ENCODE peak calls at places on chromosomes 6 and 20, in four cellular contexts. G is breast epithelium, M is endothelial cell of umbilical vein, U is Panc1. I is an unnamed sample.

GRCh38 chr6:116990679-116991078 is 113.6 kb downstream of the RFX6 start:
- DNase-seq in G (no peak), M (no peak), U (no peak), I (no peak)

GRCh38 chr6:140052757-140053729 is 678.6 kb upstream of the CITED2 start:
- DNase-seq in U (no peak), G (no peak), M (peak; percentile 26), I (no peak)

GRCh38 chr6:51777631-51778030 is 309.8 kb downstream of the PKHD1 start:
- DNase-seq in M (no peak), G (no peak), U (no peak), I (no peak)

GRCh38 chr6:7505196-7505699 is 36.2 kb upstream of the DSP start:
- DNase-seq in G (peak; percentile 77), U (peak; percentile 15), M (peak; percentile 6), I (peak; percentile 92)

GRCh38 chr6:134307870-134308269 is 10.0 kb downstream of the SGK1 start:
- DNase-seq in U (no peak), M (no peak), G (no peak), I (no peak)

GRCh38 chr6:110066091-110066490 is 88.0 kb downstream of the GPR6 start:
- DNase-seq in M (no peak), G (no peak), U (no peak), I (no peak)

GRCh38 chr6:153947817-153948447 is 91.1 kb upstream of the OPRM1 start:
- DNase-seq in G (no peak), U (peak; percentile 39), M (no peak), I (no peak)

GRCh38 chr6:72040106-72040505 is 153.8 kb downstream of the RIMS1 start:
- DNase-seq in U (no peak), G (no peak), M (no peak), I (no peak)

GRCh38 chr20:63635431-63636141 is 8.7 kb upstream of the GMEB2 start:
- DNase-seq in M (no peak), G (no peak), U (no peak), I (no peak)

GRCh38 chr20:40488401-40488800 is 200.6 kb downstream of the MAFB start:
- DNase-seq in U (no peak), M (no peak), G (no peak), I (no peak)

GRCh38 chr6:151303231-151303630 is 63.5 kb downstream of the AKAP12 start:
- DNase-seq in U (no peak), M (no peak), G (no peak), I (no peak)

GRCh38 chr6:96702626-96703025 is 134.7 kb downstream of the GPR63 start:
- DNase-seq in G (no peak), M (no peak), U (no peak), I (no peak)

GRCh38 chr6:169215201-169215661 is 38.4 kb downstream of the THBS2 start:
- DNase-seq in M (no peak), U (no peak), G (no peak), I (peak; percentile 84)

GRCh38 chr6:45647341-45648138 is 269.8 kb upstream of the SUPT3H start:
- DNase-seq in U (no peak), M (peak; percentile 8), G (no peak), I (no peak)

GRCh38 chr6:140434761-140435160 is 1060.3 kb upstream of the CITED2 start:
- DNase-seq in G (no peak), M (no peak), U (no peak), I (no peak)

GRCh38 chr20:36849333-36850065 is 26.4 kb upstream of the TLDC2 start:
- DNase-seq in U (no peak), M (no peak), G (no peak), I (no peak)

GRCh38 chr6:14706378-14706929 is 539.4 kb upstream of the JARID2 start:
- DNase-seq in M (no peak), G (no peak), U (no peak), I (no peak)
- H3K4me1 ChIP-seq in M (no peaks in the 10 kb centered on the region), G (peaks cover 5% of the 10 kb centered on the region), U (no peaks in the 10 kb centered on the region), I (peaks cover 15% of the 10 kb centered on the region)

GRCh38 chr6:39806277-39806676 is 14.1 kb downstream of the DAAM2 start:
- DNase-seq in U (no peak), M (no peak), G (no peak), I (peak; percentile 6)

GRCh38 chr6:39812853-39813533 is 20.8 kb downstream of the DAAM2 start:
- DNase-seq in M (no peak), U (no peak), G (peak; percentile 47), I (no peak)

GRCh38 chr6:39811835-39812345 is 19.7 kb downstream of the DAAM2 start:
- DNase-seq in M (no peak), U (no peak), G (no peak), I (no peak)

GRCh38 chr6:39812496-39812852 is 20.3 kb downstream of the DAAM2 start:
- DNase-seq in M (no peak), U (no peak), G (no peak), I (no peak)

DNA sequence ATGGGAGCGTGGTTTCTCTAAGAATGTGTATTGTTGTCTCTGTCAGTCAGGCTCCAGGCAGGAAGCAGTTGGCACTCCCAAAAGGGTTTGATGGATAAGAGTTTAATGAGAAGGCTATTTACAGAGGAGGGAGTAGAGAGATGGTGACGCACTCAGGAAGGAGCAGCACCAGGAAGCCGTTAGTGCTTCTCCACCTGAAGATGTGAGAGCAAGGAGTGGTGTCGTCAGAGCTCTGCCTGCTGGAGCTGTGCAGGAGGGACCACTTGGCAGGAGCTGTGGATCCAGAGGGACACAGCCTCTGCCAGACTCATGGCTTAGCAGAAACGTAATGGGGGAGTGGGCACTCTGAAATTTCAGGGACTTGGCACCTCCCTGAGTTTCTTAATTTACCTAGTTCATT is 16.8 kb downstream of the DAAM2 start:
- DNase-seq in U (no peak), G (no peak), M (no peak), I (no peak)
- TF ChIP-seq POLR2AphosphoS5 in U (no peak), G (no peak), M (no peak), I (no peak)

GRCh38 chr6:142854589-142855488 is 90.1 kb downstream of the HIVEP2 start:
- DNase-seq in M (no peak), U (no peak), G (no peak), I (no peak)

GRCh38 chr6:142856857-142857608 is 87.9 kb downstream of the HIVEP2 start:
- DNase-seq in G (no peak), M (no peak), U (no peak), I (no peak)

GRCh38 chr6:142855877-142856606 is 88.9 kb downstream of the HIVEP2 start:
- DNase-seq in M (no peak), U (no peak), G (no peak), I (no peak)

GRCh38 chr6:142857609-142858195 is 87.3 kb downstream of the HIVEP2 start:
- DNase-seq in G (no peak), M (no peak), U (no peak), I (no peak)

DNA sequence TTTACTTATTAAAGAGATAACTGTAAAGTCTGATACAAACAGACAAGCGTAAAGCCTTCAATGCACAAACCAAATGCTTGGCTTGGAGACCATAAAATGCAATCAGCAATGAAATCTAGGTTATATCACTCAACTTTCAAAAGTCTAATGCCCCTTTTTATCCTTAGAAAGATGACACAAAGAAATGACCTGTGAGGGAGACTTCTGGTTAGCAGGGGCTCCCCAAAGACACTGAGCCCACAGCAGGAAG is 88.4 kb downstream of the HIVEP2 start:
- DNase-seq in G (no peak), M (no peak), U (no peak), I (no peak)
- H3K4me1 ChIP-seq in G (no peaks in the 10 kb centered on the region), M (no peaks in the 10 kb centered on the region), U (no peaks in the 10 kb centered on the region), I (peaks cover 19% of the 10 kb centered on the region)

GRCh38 chr20:58237318-58238182 is 9.1 kb upstream of the ANKRD60 start:
- DNase-seq in M (no peak), G (no peak), U (no peak), I (no peak)

GRCh38 chr20:58238490-58238889 is 10.0 kb upstream of the ANKRD60 start:
- DNase-seq in U (no peak), G (no peak), M (no peak), I (no peak)

GRCh38 chr20:58239216-58239615 is 10.8 kb upstream of the ANKRD60 start:
- DNase-seq in G (no peak), M (no peak), U (no peak), I (no peak)

GRCh38 chr20:58235010-58235409 is 6.6 kb upstream of the ANKRD60 start:
- DNase-seq in U (no peak), M (no peak), G (no peak), I (peak; percentile 42)

GRCh38 chr20:58236612-58237317 is 8.3 kb upstream of the ANKRD60 start:
- DNase-seq in M (peak; percentile 66), G (peak; percentile 30), U (peak; percentile 47), I (no peak)
- TF ChIP-seq POLR2AphosphoS5 in M (peak; percentile 37), G (peak; percentile 28), U (no peak), I (peak; percentile 48)

GRCh38 chr20:51420805-51421204 is 121.7 kb downstream of the NFATC2 start:
- DNase-seq in U (no peak), M (no peak), G (no peak), I (no peak)

GRCh38 chr20:51419236-51419635 is 123.3 kb downstream of the NFATC2 start:
- DNase-seq in G (no peak), M (no peak), U (no peak), I (no peak)

GRCh38 chr20:51420111-51420510 is 122.4 kb downstream of the NFATC2 start:
- DNase-seq in M (peak; percentile 41), U (no peak), G (no peak), I (no peak)

GRCh38 chr20:51417745-51418529 is 124.6 kb downstream of the NFATC2 start:
- DNase-seq in G (no peak), U (no peak), M (no peak), I (no peak)

GRCh38 chr20:51419646-51420045 is 122.9 kb downstream of the NFATC2 start:
- DNase-seq in G (no peak), M (peak; percentile 59), U (no peak), I (no peak)
- H3K4me1 ChIP-seq in G (no peaks in the 10 kb centered on the region), M (peaks cover 14% of the 10 kb centered on the region), U (no peaks in the 10 kb centered on the region), I (no peaks in the 10 kb centered on the region)

GRCh38 chr20:47774081-47774777 is 11.1 kb downstream of the SULF2 start:
- DNase-seq in U (no peak), G (no peak), M (peak; percentile 60), I (no peak)

GRCh38 chr20:47775039-47775438 is 10.2 kb downstream of the SULF2 start:
- DNase-seq in U (no peak), G (no peak), M (no peak), I (no peak)

GRCh38 chr20:47776639-47777038 is 8.6 kb downstream of the SULF2 start:
- DNase-seq in G (no peak), M (no peak), U (no peak), I (no peak)

GRCh38 chr20:47770931-47771330 is 14.3 kb downstream of the SULF2 start:
- DNase-seq in G (no peak), U (no peak), M (no peak), I (no peak)

GRCh38 chr20:47773381-47773786 is 11.9 kb downstream of the SULF2 start:
- DNase-seq in U (no peak), G (peak; percentile 46), M (peak; percentile 78), I (no peak)
- TF ChIP-seq POLR2AphosphoS5 in U (no peak), G (peak; percentile 50), M (no peak), I (no peak)

GRCh38 chr20:45346291-45346718 is 1.9 kb downstream of the SDC4 start:
- DNase-seq in U (no peak), M (no peak), G (no peak), I (no peak)
- H3K4me1 ChIP-seq in U (peaks cover 63% of the 10 kb centered on the region), M (peaks cover 64% of the 10 kb centered on the region), G (peaks cover 3% of the 10 kb centered on the region), I (peaks cover 71% of the 10 kb centered on the region)